ENCODE peak calls at places on chromosomes 13 and 19, in eight cellular contexts. O, B, I, U, N, K, P and T are unnamed samples. For H3K36me3, the result is how much of the 10 kb centered on the place peaks cover.

GRCh38 chr13:32086791-32087441 is 55.3 kb downstream of the FRY start:
- DNase-seq in N (no peak), U (no peak), K (no peak), I (no peak), P (no peak), B (no peak), O (no peak), T (no peak)

GRCh38 chr19:45340232-45340898 is at the start of gene KLC3:
- DNase-seq in P (peak), K (peak), U (no peak), B (no peak), O (no peak), I (peak), N (no peak), T (peak)

GRCh38 chr13:107866007-107866665 is 349.2 kb downstream of the LIG4 start:
- DNase-seq in O (no peak), B (no peak), P (no peak), N (peak), I (peak), U (no peak), K (no peak), T (no peak)

GRCh38 chr13:25982908-25983307 is 68.9 kb downstream of the SHISA2 start:
- DNase-seq in O (no peak), K (no peak), I (no peak), U (no peak), B (no peak), P (no peak), N (no peak), T (no peak)

GRCh38 chr19:16457195-16457953 is 14.4 kb downstream of the EPS15L1 start:
- DNase-seq in O (no peak), B (no peak), I (no peak), U (peak), P (no peak), K (peak), N (peak), T (peak)

GRCh38 chr13:32212420-32212819 is 102.7 kb downstream of the ZAR1L start:
- DNase-seq in P (no peak), I (no peak), U (no peak), K (no peak), N (peak), B (no peak), O (no peak), T (no peak)

GRCh38 chr13:49810825-49811526 is 18.5 kb upstream of the KPNA3 start:
- DNase-seq in P (no peak), K (peak), I (no peak), B (no peak), N (peak), U (no peak), O (no peak), T (no peak)

GRCh38 chr13:52779028-52779612 is 39.5 kb upstream of the CNMD start:
- DNase-seq in K (no peak), O (no peak), I (no peak), B (no peak), N (no peak), P (no peak), U (no peak), T (no peak)

GRCh38 chr19:616732-617526 is 16.4 kb downstream of the POLRMT start:
- DNase-seq in N (no peak), U (no peak), I (no peak), O (no peak), K (no peak), P (no peak), B (peak), T (no peak)

GRCh38 chr19:38706792-38707511 is 37.3 kb downstream of the CAPN12 start:
- DNase-seq in P (no peak), I (no peak), B (no peak), U (no peak), N (no peak), K (no peak), O (no peak), T (no peak)

GRCh38 chr13:112248406-112248760 is 127.8 kb upstream of the SPACA7 start:
- DNase-seq in O (no peak), K (no peak), U (no peak), B (peak), I (no peak), N (no peak), P (peak), T (no peak)

GRCh38 chr13:29707876-29708543 is 112.5 kb upstream of the SLC7A1 start:
- DNase-seq in N (no peak), I (peak), U (no peak), K (peak), B (no peak), P (no peak), O (no peak), T (no peak)

GRCh38 chr19:47377208-47377701 is 28.1 kb downstream of the DHX34 start:
- DNase-seq in O (no peak), U (peak), K (no peak), B (peak), I (no peak), N (no peak), P (no peak), T (no peak)

GRCh38 chr19:47373246-47374240 is 24.4 kb downstream of the DHX34 start:
- DNase-seq in O (no peak), B (no peak), I (no peak), N (no peak), P (no peak), U (no peak), K (no peak), T (no peak)

GRCh38 chr19:47376589-47377144 is 27.6 kb downstream of the DHX34 start:
- DNase-seq in O (no peak), K (no peak), B (peak), N (no peak), P (peak), U (no peak), I (no peak), T (no peak)

GRCh38 chr19:47375694-47376588 is 26.8 kb downstream of the DHX34 start:
- DNase-seq in K (no peak), O (no peak), N (no peak), B (no peak), I (no peak), U (no peak), P (no peak), T (peak)

DNA sequence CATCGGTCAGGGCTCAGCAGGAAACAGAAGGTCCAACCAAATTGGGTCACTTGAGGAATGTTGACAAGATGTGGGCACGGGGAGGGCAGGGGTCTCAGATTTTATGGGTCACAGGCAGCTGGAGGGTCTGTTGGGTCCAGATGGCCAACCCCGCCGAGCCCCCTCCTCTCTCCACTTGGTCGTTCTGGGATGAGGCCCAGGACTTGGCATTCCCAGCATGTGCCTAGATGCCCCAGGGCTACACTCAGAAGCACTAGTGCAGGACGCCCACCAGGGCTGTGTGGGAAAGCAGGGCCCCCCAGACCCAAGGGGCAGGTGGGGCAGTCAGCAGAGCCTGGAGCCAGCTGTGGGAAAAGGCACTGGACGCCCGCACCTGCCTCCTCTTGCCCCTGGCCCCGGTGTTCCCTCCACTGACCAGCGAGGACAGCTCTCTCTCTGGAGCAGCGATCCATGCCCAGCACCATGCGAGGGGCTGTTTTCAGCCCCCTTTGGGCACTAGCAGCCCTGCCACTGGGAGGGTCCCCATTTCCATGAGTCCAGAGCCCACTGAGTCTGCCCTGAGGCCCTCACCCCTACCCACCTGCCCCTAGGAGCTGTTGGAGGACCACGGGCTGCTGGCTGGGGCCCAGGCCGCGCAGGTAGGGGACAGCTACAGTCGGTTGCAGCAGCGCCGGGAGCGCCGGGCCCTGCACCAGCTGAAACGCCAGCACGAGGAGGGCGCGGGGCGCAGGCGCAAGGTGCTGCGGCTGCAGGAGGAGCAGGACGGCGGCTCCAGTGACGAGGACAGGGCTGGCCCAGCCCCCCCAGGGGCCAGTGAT is 26.0 kb downstream of the DHX34 start:
- DNase-seq in I (no peak), N (no peak), O (no peak), K (no peak), B (no peak), U (no peak), P (no peak), T (no peak)
- H3K36me3 ChIP-seq in I (under half), N (under half), O (half or more), K (under half), B (half or more), U (half or more), P (half or more), T (half or more)

GRCh38 chr13:60933638-60934037 is 482.0 kb downstream of the PCDH20 start:
- DNase-seq in N (peak), P (no peak), I (no peak), U (no peak), K (peak), O (no peak), B (no peak), T (no peak)
- TF ChIP-seq CTCF in N (no peak), P (no peak), I (no peak), U (no peak), K (no peak), O (no peak), B (no peak), T (no peak)

GRCh38 chr13:46894534-46894906 is 2.3 kb downstream of the HTR2A start:
- DNase-seq in B (no peak), N (no peak), I (no peak), P (no peak), O (no peak), U (no peak), K (no peak), T (no peak)
- H3K4me3 ChIP-seq in B (peak), N (peak), I (peak), P (peak), O (peak), U (peak), K (no peak), T (peak)

DNA sequence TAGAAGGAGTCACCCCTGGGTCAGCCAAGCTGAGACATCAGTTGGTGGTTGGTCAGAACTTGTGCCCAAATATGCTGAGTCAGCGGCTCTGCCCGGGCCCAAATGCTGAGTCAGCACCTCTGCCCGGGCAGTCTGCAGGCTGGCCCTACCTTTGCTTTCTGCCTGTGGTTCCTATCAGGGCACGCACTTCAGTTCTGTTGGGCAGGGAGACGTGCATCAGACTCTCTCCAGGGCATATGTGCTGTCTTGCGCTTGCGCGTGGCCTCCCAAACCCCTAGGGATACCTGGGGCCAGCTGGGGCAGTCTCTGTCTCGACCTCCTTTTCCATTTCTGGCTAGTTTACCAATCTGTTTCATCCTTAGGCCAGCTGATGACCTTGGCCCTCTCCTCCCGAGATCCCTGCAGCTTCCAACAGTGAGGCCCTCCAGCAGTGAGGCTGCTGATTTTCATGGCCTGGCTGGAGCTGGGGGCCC is 24.4 kb upstream of the LDLR start:
- DNase-seq in B (peak), O (no peak), U (no peak), N (no peak), P (no peak), K (no peak), I (no peak), T (no peak)
- H3K36me3 ChIP-seq in B (under half), O (under half), U (under half), N (under half), P (under half), K (under half), I (under half), T (under half)

GRCh38 chr19:7916137-7916907 is 1.7 kb downstream of the TGFBR3L start:
- DNase-seq in U (no peak), O (no peak), P (peak), N (no peak), B (peak), K (no peak), I (peak), T (no peak)
- TF ChIP-seq CTCF in U (no peak), O (no peak), P (no peak), N (no peak), B (no peak), K (no peak), I (no peak), T (no peak)